ENCODE peak calls at places on chromosome 15, in six cellular contexts. I is H9; E is transverse colon; B is MV-4-11; J is stimulated activated CD4-positive, alpha-beta T cell treated with anti-CD3 and anti-CD28 coated beads, TNF-alpha, amount 100 ng/mL, for 24 hours; H is NAMALWA. G is an unnamed sample.
A peak's percentile ranks its signal among the peaks of the same experiment; 100 is the strongest.

GRCh38 chr15:55703873-55704285 is 39.1 kb downstream of the PRTG start:
- DNase-seq in E (no peak), I (no peak), H (peak; percentile 47), B (no peak), J (no peak), G (peak; percentile 9)

GRCh38 chr15:40309344-40309862 is 1.7 kb upstream of the PLCB2 start:
- DNase-seq in J (no peak), B (no peak), I (no peak), H (no peak), E (no peak), G (no peak)

GRCh38 chr15:68277131-68277604 is 377 bp upstream of the FEM1B start:
- DNase-seq in B (peak; percentile 41), E (peak; percentile 46), J (no peak), H (no peak), I (no peak), G (peak; percentile 73)

GRCh38 chr15:65032823-65033537 is 3.5 kb upstream of the MTFMT start:
- DNase-seq in H (peak; percentile 91), J (peak; percentile 26), I (peak; percentile 94), B (peak; percentile 34), E (peak; percentile 85), G (peak; percentile 78)

GRCh38 chr15:35307026-35307425 is 221.9 kb upstream of the NANOGP8 start:
- DNase-seq in J (no peak), H (no peak), I (no peak), B (no peak), E (no peak), G (no peak)

GRCh38 chr15:34799149-34799824 is 3.9 kb upstream of the ACTC1 start:
- DNase-seq in B (no peak), J (no peak), E (no peak), I (peak; percentile 33), H (no peak), G (peak; percentile 96)

GRCh38 chr15:101398247-101398646 is 91.3 kb downstream of the PCSK6 start:
- DNase-seq in B (no peak), J (no peak), H (no peak), I (peak; percentile 20), E (no peak), G (no peak)

GRCh38 chr15:58444056-58444455 is 12.3 kb downstream of the LIPC start:
- DNase-seq in H (no peak), I (no peak), J (no peak), E (no peak), B (no peak), G (no peak)

GRCh38 chr15:80929225-80929624 is 60.4 kb downstream of the MESD start:
- DNase-seq in B (no peak), J (no peak), H (no peak), I (no peak), E (no peak), G (peak; percentile 56)

GRCh38 chr15:91849749-91850161 is 3.8 kb upstream of the SLCO3A1 start:
- DNase-seq in J (no peak), E (no peak), H (peak; percentile 75), I (no peak), B (peak; percentile 88), G (no peak)

GRCh38 chr15:75352186-75352585 is 5.3 kb downstream of the NEIL1 start:
- DNase-seq in J (no peak), E (no peak), I (no peak), H (no peak), B (no peak), G (no peak)

GRCh38 chr15:99409097-99409473 is 156.7 kb upstream of the MEF2A start:
- DNase-seq in B (peak; percentile 38), E (peak; percentile 76), H (peak; percentile 37), J (no peak), I (peak; percentile 74), G (peak; percentile 75)

GRCh38 chr15:40782609-40783227 is 12.9 kb downstream of the C15orf62 start:
- DNase-seq in B (no peak), J (peak; percentile 73), E (peak; percentile 86), I (peak; percentile 81), H (peak; percentile 86), G (no peak)

GRCh38 chr15:65130941-65131340 is 2.7 kb downstream of the PDCD7 start:
- DNase-seq in J (no peak), E (no peak), I (peak; percentile 37), B (no peak), H (peak; percentile 26), G (no peak)

GRCh38 chr15:84079885-84080777 is 155.4 kb upstream of the GOLGA6L4 start:
- DNase-seq in I (peak; percentile 74), J (peak; percentile 64), H (peak; percentile 72), E (peak; percentile 9), B (no peak), G (peak; percentile 8)

GRCh38 chr15:52656412-52656811 is 22.8 kb downstream of the ATOSA start:
- DNase-seq in H (no peak), E (no peak), J (no peak), I (no peak), B (no peak), G (no peak)

GRCh38 chr15:60752973-60753720 is 274.2 kb upstream of the ICE2 start:
- DNase-seq in J (no peak), I (no peak), H (no peak), E (no peak), B (no peak), G (no peak)

GRCh38 chr15:72925661-72926060 is 126.6 kb upstream of the NEO1 start:
- DNase-seq in B (no peak), E (no peak), J (no peak), H (no peak), I (no peak), G (no peak)

GRCh38 chr15:38103564-38103963 is 149.1 kb upstream of the SPRED1 start:
- DNase-seq in E (no peak), J (no peak), B (no peak), I (no peak), H (no peak), G (no peak)

GRCh38 chr15:34336947-34337556 is 529 bp downstream of the SLC12A6 start:
- DNase-seq in H (peak; percentile 64), E (peak; percentile 35), I (no peak), B (no peak), J (no peak), G (no peak)

GRCh38 chr15:56064152-56064551 is 70.7 kb upstream of the NEDD4 start:
- DNase-seq in I (no peak), E (no peak), B (no peak), J (no peak), H (no peak), G (no peak)

GRCh38 chr15:42490743-42491539 is at the start of gene ZNF106:
- DNase-seq in J (peak; percentile 82), E (peak; percentile 89), B (peak; percentile 89), H (peak; percentile 97), I (peak; percentile 94), G (peak; percentile 93)

GRCh38 chr15:69762373-69763148 is 309.9 kb downstream of the RPLP1 start:
- DNase-seq in J (no peak), E (no peak), H (peak; percentile 16), I (peak; percentile 72), B (peak; percentile 4), G (no peak)

G was measured in myocyte.